ENCODE peak calls at places on chromosomes 11 and 22, in five cellular contexts. One of them, this sample, is unnamed.

GRCh38 chr11:9596926-9597325 is 23.5 kb downstream of the WEE1 start:
- DNase-seq in heart left ventricle: no peak
- DNase-seq in AG10803: peak; percentile 18
- DNase-seq in tibial nerve: no peak
- DNase-seq in B cell: no peak
- DNase-seq in this sample: no peak

GRCh38 chr11:44030276-44030932 is 17.4 kb upstream of the ACCSL start:
- DNase-seq in heart left ventricle: peak; percentile 68
- DNase-seq in tibial nerve: no peak
- DNase-seq in AG10803: peak; percentile 74
- DNase-seq in B cell: no peak
- DNase-seq in this sample: no peak

GRCh38 chr11:20367313-20367948 is 3.9 kb downstream of the HTATIP2 start:
- DNase-seq in tibial nerve: peak; percentile 21
- DNase-seq in B cell: no peak
- DNase-seq in heart left ventricle: no peak
- DNase-seq in AG10803: peak; percentile 78
- DNase-seq in this sample: no peak

GRCh38 chr11:71109586-71109985 is 142.8 kb downstream of the SHANK2 start:
- DNase-seq in AG10803: no peak
- DNase-seq in tibial nerve: no peak
- DNase-seq in heart left ventricle: no peak
- DNase-seq in B cell: no peak
- DNase-seq in this sample: no peak

GRCh38 chr11:26665946-26666345 is 55.9 kb downstream of the SLC5A12 start:
- DNase-seq in B cell: no peak
- DNase-seq in tibial nerve: no peak
- DNase-seq in heart left ventricle: no peak
- DNase-seq in AG10803: no peak
- DNase-seq in this sample: no peak

GRCh38 chr22:36551096-36551495 is 22.1 kb upstream of the EIF3D start:
- DNase-seq in AG10803: no peak
- DNase-seq in heart left ventricle: no peak
- DNase-seq in B cell: no peak
- DNase-seq in tibial nerve: no peak
- DNase-seq in this sample: no peak

GRCh38 chr11:63882555-63883242 is 34.3 kb downstream of the RCOR2 start:
- DNase-seq in AG10803: no peak
- DNase-seq in tibial nerve: no peak
- DNase-seq in heart left ventricle: peak; percentile 39
- DNase-seq in B cell: no peak
- DNase-seq in this sample: no peak

GRCh38 chr22:19875531-19876313 is 21.0 kb upstream of the GNB1L start:
- DNase-seq in B cell: peak; percentile 24
- DNase-seq in tibial nerve: no peak
- DNase-seq in AG10803: no peak
- DNase-seq in heart left ventricle: peak; percentile 15
- DNase-seq in this sample: no peak

GRCh38 chr11:124618863-124619262 is 3.8 kb upstream of the TBRG1 start:
- DNase-seq in AG10803: no peak
- DNase-seq in heart left ventricle: no peak
- DNase-seq in tibial nerve: no peak
- DNase-seq in B cell: no peak
- DNase-seq in this sample: no peak

GRCh38 chr11:10233581-10233980 is 60.4 kb downstream of the SBF2 start:
- DNase-seq in heart left ventricle: no peak
- DNase-seq in B cell: no peak
- DNase-seq in tibial nerve: no peak
- DNase-seq in AG10803: peak; percentile 54
- DNase-seq in this sample: no peak

GRCh38 chr11:117992620-117993019 is 6.4 kb downstream of the IL10RA start:
- DNase-seq in AG10803: no peak
- DNase-seq in tibial nerve: no peak
- DNase-seq in B cell: no peak
- DNase-seq in heart left ventricle: no peak
- DNase-seq in this sample: no peak

GRCh38 chr11:61384271-61385242 is 7.8 kb upstream of the TMEM216 start:
- DNase-seq in tibial nerve: no peak
- DNase-seq in heart left ventricle: no peak
- DNase-seq in AG10803: no peak
- DNase-seq in B cell: no peak
- DNase-seq in this sample: no peak

GRCh38 chr22:40668611-40669390 is 10.5 kb upstream of the MCHR1 start:
- DNase-seq in heart left ventricle: no peak
- DNase-seq in B cell: no peak
- DNase-seq in tibial nerve: no peak
- DNase-seq in AG10803: peak; percentile 88
- DNase-seq in this sample: no peak

GRCh38 chr22:19805821-19806212 is 45.2 kb downstream of the TBX1 start:
- DNase-seq in AG10803: no peak
- DNase-seq in tibial nerve: no peak
- DNase-seq in heart left ventricle: no peak
- DNase-seq in B cell: no peak
- DNase-seq in this sample: no peak

GRCh38 chr11:71172680-71173079 is 79.7 kb downstream of the SHANK2 start:
- DNase-seq in tibial nerve: no peak
- DNase-seq in B cell: no peak
- DNase-seq in heart left ventricle: no peak
- DNase-seq in AG10803: no peak
- DNase-seq in this sample: no peak

GRCh38 chr22:43514476-43515157 is 102.8 kb downstream of the MPPED1 start:
- DNase-seq in B cell: no peak
- DNase-seq in AG10803: no peak
- DNase-seq in heart left ventricle: no peak
- DNase-seq in tibial nerve: no peak
- DNase-seq in this sample: no peak

GRCh38 chr22:45645526-45646414 is 25.9 kb upstream of the ATXN10 start:
- DNase-seq in AG10803: peak; percentile 34
- DNase-seq in tibial nerve: peak; percentile 62
- DNase-seq in B cell: peak; percentile 90
- DNase-seq in heart left ventricle: peak; percentile 71
- DNase-seq in this sample: peak; percentile 79

GRCh38 chr22:45583504-45583903 is 80.8 kb downstream of the FBLN1 start:
- DNase-seq in heart left ventricle: no peak
- DNase-seq in tibial nerve: no peak
- DNase-seq in B cell: no peak
- DNase-seq in AG10803: no peak
- DNase-seq in this sample: no peak

GRCh38 chr22:37628830-37629229 is 10.6 kb upstream of the SH3BP1 start:
- DNase-seq in AG10803: no peak
- DNase-seq in heart left ventricle: no peak
- DNase-seq in tibial nerve: no peak
- DNase-seq in B cell: no peak
- DNase-seq in this sample: no peak

GRCh38 chr11:69000831-69001245 is 12.2 kb downstream of the MRGPRF start:
- DNase-seq in AG10803: peak; percentile 88
- DNase-seq in B cell: no peak
- DNase-seq in tibial nerve: peak; percentile 58
- DNase-seq in heart left ventricle: peak; percentile 17
- DNase-seq in this sample: no peak

GRCh38 chr11:34603129-34604001 is 17.5 kb upstream of the EHF start:
- DNase-seq in B cell: no peak
- DNase-seq in heart left ventricle: no peak
- DNase-seq in AG10803: no peak
- DNase-seq in tibial nerve: no peak
- DNase-seq in this sample: no peak

GRCh38 chr11:132022285-132022684 is 651.9 kb downstream of the NTM start:
- DNase-seq in heart left ventricle: no peak
- DNase-seq in B cell: no peak
- DNase-seq in tibial nerve: no peak
- DNase-seq in AG10803: no peak
- DNase-seq in this sample: no peak

GRCh38 chr11:27660171-27660570 is 40.1 kb downstream of the BDNF start:
- DNase-seq in heart left ventricle: no peak
- DNase-seq in AG10803: peak; percentile 60
- DNase-seq in B cell: no peak
- DNase-seq in tibial nerve: no peak
- DNase-seq in this sample: no peak

GRCh38 chr11:72676874-72677341 is 2.7 kb upstream of the PDE2A start:
- DNase-seq in heart left ventricle: peak; percentile 60
- DNase-seq in tibial nerve: peak; percentile 19
- DNase-seq in AG10803: peak; percentile 30
- DNase-seq in B cell: peak; percentile 81
- DNase-seq in this sample: peak; percentile 72

GRCh38 chr11:76566811-76567210 is 103.7 kb downstream of the LRRC32 start:
- DNase-seq in AG10803: no peak
- DNase-seq in tibial nerve: no peak
- DNase-seq in heart left ventricle: no peak
- DNase-seq in B cell: no peak
- DNase-seq in this sample: no peak

GRCh38 chr11:9566561-9567063 is 6.9 kb upstream of the WEE1 start:
- DNase-seq in tibial nerve: no peak
- DNase-seq in heart left ventricle: no peak
- DNase-seq in AG10803: peak; percentile 58
- DNase-seq in B cell: no peak
- DNase-seq in this sample: no peak

GRCh38 chr11:96307748-96308133 is 35.3 kb downstream of the MAML2 start:
- DNase-seq in AG10803: peak; percentile 87
- DNase-seq in B cell: no peak
- DNase-seq in heart left ventricle: no peak
- DNase-seq in tibial nerve: no peak
- DNase-seq in this sample: no peak

GRCh38 chr22:30285176-30285845 is 4.0 kb downstream of the CASTOR1 start:
- DNase-seq in heart left ventricle: no peak
- DNase-seq in tibial nerve: no peak
- DNase-seq in B cell: no peak
- DNase-seq in AG10803: no peak
- DNase-seq in this sample: no peak

GRCh38 chr11:71247551-71248250 is 4.7 kb downstream of the SHANK2 start:
- DNase-seq in tibial nerve: no peak
- DNase-seq in AG10803: no peak
- DNase-seq in heart left ventricle: no peak
- DNase-seq in B cell: no peak
- DNase-seq in this sample: no peak

GRCh38 chr11:31240340-31240904 is 129.1 kb downstream of the DCDC1 start:
- DNase-seq in heart left ventricle: no peak
- DNase-seq in AG10803: peak; percentile 30
- DNase-seq in B cell: no peak
- DNase-seq in tibial nerve: peak; percentile 22
- DNase-seq in this sample: no peak

GRCh38 chr11:38791346-38791961 is 2193.4 kb upstream of the RAG2 start:
- DNase-seq in tibial nerve: peak; percentile 67
- DNase-seq in heart left ventricle: no peak
- DNase-seq in B cell: no peak
- DNase-seq in AG10803: peak; percentile 37
- DNase-seq in this sample: no peak

GRCh38 chr11:57343825-57344224 is 5.7 kb downstream of the P2RX3 start:
- DNase-seq in B cell: no peak
- DNase-seq in AG10803: no peak
- DNase-seq in tibial nerve: no peak
- DNase-seq in heart left ventricle: no peak
- DNase-seq in this sample: no peak

GRCh38 chr11:57345555-57346151 is 7.5 kb downstream of the P2RX3 start:
- DNase-seq in B cell: peak; percentile 78
- DNase-seq in AG10803: peak; percentile 60
- DNase-seq in heart left ventricle: peak; percentile 66
- DNase-seq in tibial nerve: peak; percentile 86
- DNase-seq in this sample: peak; percentile 57

GRCh38 chr11:57342702-57343101 is 4.5 kb downstream of the P2RX3 start:
- DNase-seq in tibial nerve: no peak
- DNase-seq in heart left ventricle: no peak
- DNase-seq in B cell: no peak
- DNase-seq in AG10803: no peak
- DNase-seq in this sample: no peak

GRCh38 chr11:57347336-57347735 is 9.2 kb downstream of the P2RX3 start:
- DNase-seq in tibial nerve: no peak
- DNase-seq in B cell: no peak
- DNase-seq in heart left ventricle: no peak
- DNase-seq in AG10803: no peak
- DNase-seq in this sample: no peak

GRCh38 chr11:57344826-57345225 is 6.7 kb downstream of the P2RX3 start:
- DNase-seq in heart left ventricle: no peak
- DNase-seq in B cell: no peak
- DNase-seq in AG10803: no peak
- DNase-seq in tibial nerve: no peak
- DNase-seq in this sample: no peak
- TF ChIP-seq CTCF in heart left ventricle: no peak
- TF ChIP-seq CTCF in B cell: no peak
- TF ChIP-seq CTCF in AG10803: no peak
- TF ChIP-seq CTCF in tibial nerve: no peak
- TF ChIP-seq CTCF in this sample: no peak

GRCh38 chr11:126664193-126664592 is 308.7 kb downstream of the ST3GAL4 start:
- DNase-seq in AG10803: no peak
- DNase-seq in heart left ventricle: no peak
- DNase-seq in tibial nerve: no peak
- DNase-seq in B cell: no peak
- DNase-seq in this sample: no peak
- TF ChIP-seq CTCF in AG10803: no peak
- TF ChIP-seq CTCF in heart left ventricle: no peak
- TF ChIP-seq CTCF in tibial nerve: no peak
- TF ChIP-seq CTCF in B cell: no peak
- TF ChIP-seq CTCF in this sample: no peak

GRCh38 chr11:11988862-11989261 is 19.6 kb downstream of the DKK3 start:
- DNase-seq in AG10803: no peak
- DNase-seq in tibial nerve: no peak
- DNase-seq in B cell: no peak
- DNase-seq in heart left ventricle: no peak
- DNase-seq in this sample: no peak
- TF ChIP-seq CTCF in AG10803: peak; percentile 28
- TF ChIP-seq CTCF in tibial nerve: no peak
- TF ChIP-seq CTCF in B cell: no peak
- TF ChIP-seq CTCF in heart left ventricle: no peak
- TF ChIP-seq CTCF in this sample: no peak

DNA sequence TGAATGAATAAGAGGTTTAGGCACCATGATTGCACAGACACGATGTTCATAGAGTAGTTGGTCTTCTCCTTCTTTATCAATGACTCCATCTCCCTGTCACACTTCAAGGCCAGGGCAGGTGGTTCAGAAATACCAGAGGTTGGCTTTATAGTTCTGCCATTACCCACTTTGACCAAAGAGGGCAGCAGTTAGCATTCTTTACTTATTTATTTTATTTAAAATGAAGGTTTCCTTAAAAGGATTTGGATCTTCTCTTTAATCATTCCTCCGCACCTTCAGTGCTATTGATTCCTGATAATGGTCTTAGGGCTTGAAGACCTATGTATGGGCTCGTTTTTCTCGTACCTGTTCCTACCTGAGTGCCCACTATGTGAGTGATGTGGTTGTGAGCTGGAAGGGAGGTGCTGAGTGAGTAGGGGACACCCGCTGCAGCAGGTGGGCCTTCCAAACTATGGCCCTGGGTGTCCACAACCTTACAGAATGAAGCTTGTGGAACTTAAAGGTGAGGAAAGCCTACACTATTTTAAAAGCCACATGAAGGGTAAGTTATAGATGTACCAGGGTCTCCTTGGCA is 34.9 kb downstream of the TIMP3 start:
- DNase-seq in AG10803: no peak
- DNase-seq in tibial nerve: no peak
- DNase-seq in heart left ventricle: no peak
- DNase-seq in B cell: peak; percentile 30
- DNase-seq in this sample: no peak
- TF ChIP-seq CTCF in AG10803: peak; percentile 61
- TF ChIP-seq CTCF in tibial nerve: peak; percentile 37
- TF ChIP-seq CTCF in heart left ventricle: peak; percentile 28
- TF ChIP-seq CTCF in B cell: peak; percentile 63
- TF ChIP-seq CTCF in this sample: peak; percentile 46

This sample was measured in natural killer cell.